ENCODE peak calls at places on chromosomes 1 and 21, in nine cellular contexts. One of them, this sample, is unnamed.

GRCh38 chr1:228721407-228721806 is 13.9 kb upstream of the RHOU start:
- DNase-seq in body of pancreas: peak; percentile 89
- DNase-seq in kidney: no peak
- DNase-seq in left lung: no peak
- DNase-seq in MM.1S: no peak
- DNase-seq in caudate nucleus: no peak
- DNase-seq in CD4-positive, alpha-beta memory T cell: no peak
- DNase-seq in suprapubic skin: no peak
- DNase-seq in CD8-positive, alpha-beta memory T cell: no peak
- DNase-seq in this sample: no peak

GRCh38 chr1:31769720-31770390 is 5.7 kb upstream of the ADGRB2 start:
- DNase-seq in body of pancreas: peak; percentile 54
- DNase-seq in kidney: no peak
- DNase-seq in left lung: peak; percentile 41
- DNase-seq in MM.1S: no peak
- DNase-seq in caudate nucleus: no peak
- DNase-seq in CD4-positive, alpha-beta memory T cell: no peak
- DNase-seq in suprapubic skin: no peak
- DNase-seq in CD8-positive, alpha-beta memory T cell: no peak
- DNase-seq in this sample: no peak

GRCh38 chr1:94553323-94553730 is 11.8 kb upstream of the F3 start:
- DNase-seq in body of pancreas: peak; percentile 19
- DNase-seq in kidney: no peak
- DNase-seq in left lung: no peak
- DNase-seq in MM.1S: no peak
- DNase-seq in caudate nucleus: no peak
- DNase-seq in CD4-positive, alpha-beta memory T cell: no peak
- DNase-seq in suprapubic skin: no peak
- DNase-seq in CD8-positive, alpha-beta memory T cell: no peak
- DNase-seq in this sample: no peak

GRCh38 chr1:153447498-153448170 is 12.8 kb downstream of the S100A7 start:
- DNase-seq in body of pancreas: no peak
- DNase-seq in kidney: no peak
- DNase-seq in left lung: no peak
- DNase-seq in MM.1S: no peak
- DNase-seq in caudate nucleus: no peak
- DNase-seq in CD4-positive, alpha-beta memory T cell: no peak
- DNase-seq in suprapubic skin: no peak
- DNase-seq in CD8-positive, alpha-beta memory T cell: no peak
- DNase-seq in this sample: no peak

GRCh38 chr1:220682901-220683576 is 7.1 kb upstream of the C1orf115 start:
- DNase-seq in body of pancreas: no peak
- DNase-seq in kidney: no peak
- DNase-seq in left lung: peak; percentile 63
- DNase-seq in MM.1S: no peak
- DNase-seq in caudate nucleus: no peak
- DNase-seq in CD4-positive, alpha-beta memory T cell: no peak
- DNase-seq in suprapubic skin: no peak
- DNase-seq in CD8-positive, alpha-beta memory T cell: no peak
- DNase-seq in this sample: no peak

GRCh38 chr21:36542312-36543101 is 62.6 kb upstream of the CLDN14 start:
- DNase-seq in body of pancreas: peak; percentile 16
- DNase-seq in kidney: no peak
- DNase-seq in left lung: no peak
- DNase-seq in MM.1S: peak; percentile 98
- DNase-seq in caudate nucleus: no peak
- DNase-seq in CD4-positive, alpha-beta memory T cell: no peak
- DNase-seq in suprapubic skin: no peak
- DNase-seq in CD8-positive, alpha-beta memory T cell: no peak
- DNase-seq in this sample: no peak

GRCh38 chr1:70509996-70510876 is 99.2 kb downstream of the CTH start:
- DNase-seq in body of pancreas: no peak
- DNase-seq in kidney: no peak
- DNase-seq in left lung: no peak
- DNase-seq in MM.1S: peak; percentile 76
- DNase-seq in caudate nucleus: no peak
- DNase-seq in CD4-positive, alpha-beta memory T cell: peak; percentile 25
- DNase-seq in suprapubic skin: no peak
- DNase-seq in CD8-positive, alpha-beta memory T cell: no peak
- DNase-seq in this sample: no peak

GRCh38 chr1:197614916-197615692 is 160.2 kb downstream of the DENND1B start:
- DNase-seq in body of pancreas: peak; percentile 52
- DNase-seq in kidney: no peak
- DNase-seq in left lung: no peak
- DNase-seq in MM.1S: peak; percentile 45
- DNase-seq in caudate nucleus: no peak
- DNase-seq in CD4-positive, alpha-beta memory T cell: peak; percentile 1
- DNase-seq in suprapubic skin: no peak
- DNase-seq in CD8-positive, alpha-beta memory T cell: no peak
- DNase-seq in this sample: peak; percentile 52

GRCh38 chr1:157073944-157074685 is 25.5 kb downstream of the ETV3L start:
- DNase-seq in body of pancreas: peak; percentile 82
- DNase-seq in kidney: peak; percentile 81
- DNase-seq in left lung: peak; percentile 82
- DNase-seq in MM.1S: peak; percentile 64
- DNase-seq in caudate nucleus: no peak
- DNase-seq in CD4-positive, alpha-beta memory T cell: peak; percentile 4
- DNase-seq in suprapubic skin: no peak
- DNase-seq in CD8-positive, alpha-beta memory T cell: no peak
- DNase-seq in this sample: peak; percentile 83

GRCh38 chr1:48560577-48560976 is 88.6 kb upstream of the SPATA6 start:
- DNase-seq in body of pancreas: no peak
- DNase-seq in kidney: no peak
- DNase-seq in left lung: no peak
- DNase-seq in MM.1S: no peak
- DNase-seq in caudate nucleus: no peak
- DNase-seq in CD4-positive, alpha-beta memory T cell: no peak
- DNase-seq in suprapubic skin: no peak
- DNase-seq in CD8-positive, alpha-beta memory T cell: no peak
- DNase-seq in this sample: no peak

GRCh38 chr1:9715536-9716226 is 64.2 kb downstream of the PIK3CD start:
- DNase-seq in body of pancreas: no peak
- DNase-seq in kidney: peak; percentile 78
- DNase-seq in left lung: peak; percentile 72
- DNase-seq in MM.1S: no peak
- DNase-seq in caudate nucleus: no peak
- DNase-seq in CD4-positive, alpha-beta memory T cell: peak; percentile 60
- DNase-seq in suprapubic skin: no peak
- DNase-seq in CD8-positive, alpha-beta memory T cell: peak; percentile 55
- DNase-seq in this sample: peak; percentile 75

GRCh38 chr1:226940806-226941067 is 643 bp downstream of the COQ8A start:
- DNase-seq in body of pancreas: no peak
- DNase-seq in kidney: no peak
- DNase-seq in left lung: no peak
- DNase-seq in MM.1S: no peak
- DNase-seq in caudate nucleus: no peak
- DNase-seq in CD4-positive, alpha-beta memory T cell: no peak
- DNase-seq in suprapubic skin: no peak
- DNase-seq in CD8-positive, alpha-beta memory T cell: no peak
- DNase-seq in this sample: no peak

GRCh38 chr1:117820694-117821381 is 108.6 kb downstream of the GDAP2 start:
- DNase-seq in body of pancreas: no peak
- DNase-seq in kidney: no peak
- DNase-seq in left lung: no peak
- DNase-seq in MM.1S: no peak
- DNase-seq in caudate nucleus: no peak
- DNase-seq in CD4-positive, alpha-beta memory T cell: no peak
- DNase-seq in suprapubic skin: no peak
- DNase-seq in CD8-positive, alpha-beta memory T cell: no peak
- DNase-seq in this sample: no peak

GRCh38 chr1:54950361-54951163 is 29.9 kb upstream of the TMEM61 start:
- DNase-seq in body of pancreas: peak; percentile 82
- DNase-seq in kidney: peak; percentile 78
- DNase-seq in left lung: peak; percentile 75
- DNase-seq in MM.1S: peak; percentile 57
- DNase-seq in caudate nucleus: peak; percentile 42
- DNase-seq in CD4-positive, alpha-beta memory T cell: peak; percentile 35
- DNase-seq in suprapubic skin: no peak
- DNase-seq in CD8-positive, alpha-beta memory T cell: peak; percentile 27
- DNase-seq in this sample: peak; percentile 67

GRCh38 chr1:4273747-4274146 is 373.7 kb upstream of the C1orf174 start:
- DNase-seq in body of pancreas: no peak
- DNase-seq in kidney: no peak
- DNase-seq in left lung: no peak
- DNase-seq in MM.1S: no peak
- DNase-seq in caudate nucleus: no peak
- DNase-seq in CD4-positive, alpha-beta memory T cell: no peak
- DNase-seq in suprapubic skin: no peak
- DNase-seq in CD8-positive, alpha-beta memory T cell: no peak
- DNase-seq in this sample: no peak

GRCh38 chr1:50308883-50309282 is 114.4 kb downstream of the DMRTA2 start:
- DNase-seq in body of pancreas: peak; percentile 52
- DNase-seq in kidney: no peak
- DNase-seq in left lung: no peak
- DNase-seq in MM.1S: peak; percentile 54
- DNase-seq in caudate nucleus: no peak
- DNase-seq in CD4-positive, alpha-beta memory T cell: no peak
- DNase-seq in suprapubic skin: no peak
- DNase-seq in CD8-positive, alpha-beta memory T cell: no peak
- DNase-seq in this sample: no peak

GRCh38 chr1:56816909-56817308 is 2.3 kb downstream of the FYB2 start:
- DNase-seq in body of pancreas: no peak
- DNase-seq in kidney: no peak
- DNase-seq in left lung: no peak
- DNase-seq in MM.1S: no peak
- DNase-seq in caudate nucleus: no peak
- DNase-seq in CD4-positive, alpha-beta memory T cell: no peak
- DNase-seq in suprapubic skin: no peak
- DNase-seq in CD8-positive, alpha-beta memory T cell: no peak
- DNase-seq in this sample: no peak

GRCh38 chr1:86466986-86467385 is 1.7 kb upstream of the CLCA1 start:
- DNase-seq in body of pancreas: no peak
- DNase-seq in kidney: no peak
- DNase-seq in left lung: no peak
- DNase-seq in MM.1S: no peak
- DNase-seq in caudate nucleus: no peak
- DNase-seq in CD4-positive, alpha-beta memory T cell: no peak
- DNase-seq in suprapubic skin: no peak
- DNase-seq in CD8-positive, alpha-beta memory T cell: no peak
- DNase-seq in this sample: no peak

GRCh38 chr1:46393510-46393909 is 607 bp upstream of the FAAH start:
- DNase-seq in body of pancreas: no peak
- DNase-seq in kidney: no peak
- DNase-seq in left lung: no peak
- DNase-seq in MM.1S: no peak
- DNase-seq in caudate nucleus: no peak
- DNase-seq in CD4-positive, alpha-beta memory T cell: no peak
- DNase-seq in suprapubic skin: no peak
- DNase-seq in CD8-positive, alpha-beta memory T cell: no peak
- DNase-seq in this sample: no peak

DNA sequence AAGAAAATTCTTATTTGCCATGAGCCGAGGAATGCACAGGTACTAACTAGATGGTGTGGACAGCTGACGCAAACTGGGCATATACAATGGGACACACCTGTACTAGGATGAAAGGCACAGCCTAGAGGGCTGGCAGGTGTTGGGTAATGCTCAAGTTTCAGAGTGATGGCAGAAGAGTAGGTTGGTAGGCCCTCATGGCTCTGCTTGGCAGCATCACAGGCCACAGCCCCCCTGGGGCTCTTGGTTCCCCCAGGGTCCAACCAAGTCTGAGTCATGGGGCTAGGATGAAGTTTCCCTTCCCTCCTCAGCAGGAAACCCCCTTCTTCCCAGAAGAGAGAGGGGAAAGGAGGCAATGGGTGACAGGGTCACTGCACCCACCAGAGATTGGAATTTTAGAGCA is 35.2 kb downstream of the SPEN start:
- DNase-seq in body of pancreas: no peak
- DNase-seq in kidney: no peak
- DNase-seq in left lung: no peak
- DNase-seq in MM.1S: no peak
- DNase-seq in caudate nucleus: no peak
- DNase-seq in CD4-positive, alpha-beta memory T cell: no peak
- DNase-seq in suprapubic skin: no peak
- DNase-seq in CD8-positive, alpha-beta memory T cell: no peak
- DNase-seq in this sample: no peak
- H3K27ac ChIP-seq in body of pancreas: no peak overlapping the region
- H3K27ac ChIP-seq in kidney: no peak overlapping the region
- H3K27ac ChIP-seq in left lung: no peak overlapping the region
- H3K27ac ChIP-seq in MM.1S: no peak overlapping the region
- H3K27ac ChIP-seq in caudate nucleus: no peak overlapping the region
- H3K27ac ChIP-seq in CD4-positive, alpha-beta memory T cell: no peak overlapping the region
- H3K27ac ChIP-seq in suprapubic skin: no peak overlapping the region
- H3K27ac ChIP-seq in CD8-positive, alpha-beta memory T cell: no peak overlapping the region
- H3K27ac ChIP-seq in this sample: no peak overlapping the region

GRCh38 chr21:39182484-39183271 is 573 bp downstream of the PSMG1 start:
- DNase-seq in body of pancreas: no peak
- DNase-seq in kidney: no peak
- DNase-seq in left lung: no peak
- DNase-seq in MM.1S: peak; percentile 39
- DNase-seq in caudate nucleus: no peak
- DNase-seq in CD4-positive, alpha-beta memory T cell: no peak
- DNase-seq in suprapubic skin: no peak
- DNase-seq in CD8-positive, alpha-beta memory T cell: no peak
- DNase-seq in this sample: no peak
- H3K27ac ChIP-seq in body of pancreas: peak overlapping the region; percentile 93
- H3K27ac ChIP-seq in kidney: peak overlapping the region; percentile 90
- H3K27ac ChIP-seq in left lung: peak overlapping the region; percentile 91
- H3K27ac ChIP-seq in MM.1S: peak overlapping the region; percentile 78
- H3K27ac ChIP-seq in caudate nucleus: peak overlapping the region; percentile 29
- H3K27ac ChIP-seq in CD4-positive, alpha-beta memory T cell: peak overlapping the region; percentile 84
- H3K27ac ChIP-seq in suprapubic skin: peak overlapping the region; percentile 92
- H3K27ac ChIP-seq in CD8-positive, alpha-beta memory T cell: peak overlapping the region; percentile 84
- H3K27ac ChIP-seq in this sample: peak overlapping the region; percentile 85

DNA sequence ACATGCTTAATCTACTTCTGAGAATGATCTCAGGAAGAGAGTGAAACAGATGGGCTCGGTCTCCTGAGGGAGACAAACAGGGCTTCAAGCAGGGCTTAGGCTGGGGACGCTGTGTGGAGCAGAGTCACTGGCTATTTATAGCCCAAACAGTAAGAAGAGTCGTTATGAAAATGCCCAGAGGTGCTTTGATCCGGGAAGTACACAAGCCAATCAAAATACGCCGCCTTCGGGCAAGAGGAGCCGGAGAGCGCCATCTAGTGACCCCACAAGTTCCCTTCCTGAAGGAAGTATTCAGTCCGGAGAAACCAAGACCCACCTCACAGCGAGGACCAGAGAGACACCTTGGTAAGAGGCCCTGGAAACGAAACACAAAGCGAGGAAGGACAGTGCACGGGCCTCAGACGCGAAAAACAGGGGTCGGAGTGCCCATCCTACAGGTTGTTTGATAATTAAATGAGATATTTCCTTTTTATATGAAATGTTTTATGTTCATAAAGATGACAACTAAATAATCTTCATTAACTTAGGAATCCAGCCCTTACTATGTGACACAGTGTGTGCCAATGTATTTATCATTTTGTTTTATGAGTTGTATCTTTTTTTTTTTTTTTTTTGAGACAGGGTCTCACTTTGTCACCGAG is 25.0 kb upstream of the SCCPDH start:
- DNase-seq in body of pancreas: peak; percentile 92
- DNase-seq in kidney: peak; percentile 89
- DNase-seq in left lung: peak; percentile 85
- DNase-seq in MM.1S: peak; percentile 98
- DNase-seq in caudate nucleus: peak; percentile 18
- DNase-seq in CD4-positive, alpha-beta memory T cell: peak; percentile 75
- DNase-seq in suprapubic skin: peak; percentile 89
- DNase-seq in CD8-positive, alpha-beta memory T cell: peak; percentile 60
- DNase-seq in this sample: peak; percentile 82
- H3K27ac ChIP-seq in body of pancreas: peak overlapping the region; percentile 49
- H3K27ac ChIP-seq in kidney: no peak overlapping the region
- H3K27ac ChIP-seq in left lung: peak overlapping the region; percentile 37
- H3K27ac ChIP-seq in MM.1S: peak overlapping the region; percentile 40
- H3K27ac ChIP-seq in caudate nucleus: no peak overlapping the region
- H3K27ac ChIP-seq in CD4-positive, alpha-beta memory T cell: no peak overlapping the region
- H3K27ac ChIP-seq in suprapubic skin: no peak overlapping the region
- H3K27ac ChIP-seq in CD8-positive, alpha-beta memory T cell: no peak overlapping the region
- H3K27ac ChIP-seq in this sample: peak overlapping the region; percentile 19

GRCh38 chr1:246255773-246256172 is 251.3 kb downstream of the SMYD3 start:
- DNase-seq in body of pancreas: no peak
- DNase-seq in kidney: no peak
- DNase-seq in left lung: no peak
- DNase-seq in MM.1S: no peak
- DNase-seq in caudate nucleus: no peak
- DNase-seq in CD4-positive, alpha-beta memory T cell: no peak
- DNase-seq in suprapubic skin: no peak
- DNase-seq in CD8-positive, alpha-beta memory T cell: no peak
- DNase-seq in this sample: no peak
- H3K27ac ChIP-seq in body of pancreas: no peak overlapping the region
- H3K27ac ChIP-seq in kidney: no peak overlapping the region
- H3K27ac ChIP-seq in left lung: no peak overlapping the region
- H3K27ac ChIP-seq in MM.1S: no peak overlapping the region
- H3K27ac ChIP-seq in caudate nucleus: no peak overlapping the region
- H3K27ac ChIP-seq in CD4-positive, alpha-beta memory T cell: no peak overlapping the region
- H3K27ac ChIP-seq in suprapubic skin: no peak overlapping the region
- H3K27ac ChIP-seq in CD8-positive, alpha-beta memory T cell: no peak overlapping the region
- H3K27ac ChIP-seq in this sample: no peak overlapping the region

This sample was measured in Peyer's patch.